ENCODE peak calls at places on chromosomes 12 and 14, in six cellular contexts. One of them, this sample, is unnamed.

GRCh38 chr14:30874120-30874998 is at the start of gene COCH:
- DNase-seq in RWPE2: no peak
- DNase-seq in HepG2: peak
- DNase-seq in PC-9: no peak
- DNase-seq in MM.1S: peak
- DNase-seq in stomach: peak
- DNase-seq in this sample: no peak

GRCh38 chr12:72083096-72083825 is 144.6 kb downstream of the TPH2 start:
- DNase-seq in RWPE2: no peak
- DNase-seq in stomach: no peak
- DNase-seq in MM.1S: no peak
- DNase-seq in PC-9: no peak
- DNase-seq in HepG2: no peak
- DNase-seq in this sample: no peak

GRCh38 chr12:53298154-53298553 is 1.3 kb upstream of the MYG1 start:
- DNase-seq in MM.1S: no peak
- DNase-seq in RWPE2: no peak
- DNase-seq in HepG2: no peak
- DNase-seq in stomach: no peak
- DNase-seq in PC-9: no peak
- DNase-seq in this sample: peak

GRCh38 chr12:79933043-79933442 is 1.9 kb downstream of the PPP1R12A start:
- DNase-seq in MM.1S: no peak
- DNase-seq in RWPE2: no peak
- DNase-seq in PC-9: no peak
- DNase-seq in stomach: no peak
- DNase-seq in HepG2: no peak
- DNase-seq in this sample: no peak

GRCh38 chr12:32312049-32312670 is 87.2 kb upstream of the FGD4 start:
- DNase-seq in stomach: no peak
- DNase-seq in PC-9: peak
- DNase-seq in HepG2: peak
- DNase-seq in RWPE2: no peak
- DNase-seq in MM.1S: peak
- DNase-seq in this sample: peak

GRCh38 chr12:110046451-110047187 is 1.7 kb downstream of the C12orf76 start:
- DNase-seq in PC-9: no peak
- DNase-seq in stomach: no peak
- DNase-seq in HepG2: peak
- DNase-seq in RWPE2: no peak
- DNase-seq in MM.1S: no peak
- DNase-seq in this sample: no peak

GRCh38 chr14:74394549-74394948 is 31.5 kb downstream of the SYNDIG1L start:
- DNase-seq in MM.1S: no peak
- DNase-seq in PC-9: no peak
- DNase-seq in RWPE2: peak
- DNase-seq in HepG2: no peak
- DNase-seq in stomach: no peak
- DNase-seq in this sample: no peak

GRCh38 chr12:93794738-93795137 is 117.6 kb downstream of the CRADD start:
- DNase-seq in PC-9: no peak
- DNase-seq in RWPE2: no peak
- DNase-seq in HepG2: no peak
- DNase-seq in stomach: no peak
- DNase-seq in MM.1S: no peak
- DNase-seq in this sample: no peak

GRCh38 chr12:88982694-88983093 is 369.6 kb downstream of the DUSP6 start:
- DNase-seq in stomach: no peak
- DNase-seq in PC-9: no peak
- DNase-seq in RWPE2: no peak
- DNase-seq in HepG2: no peak
- DNase-seq in MM.1S: no peak
- DNase-seq in this sample: no peak

GRCh38 chr12:111029305-111029704 is 108.9 kb upstream of the MYL2 start:
- DNase-seq in RWPE2: peak
- DNase-seq in HepG2: no peak
- DNase-seq in MM.1S: no peak
- DNase-seq in stomach: no peak
- DNase-seq in PC-9: no peak
- DNase-seq in this sample: no peak

GRCh38 chr12:84435682-84436081 is 476.9 kb downstream of the SLC6A15 start:
- DNase-seq in PC-9: no peak
- DNase-seq in HepG2: no peak
- DNase-seq in MM.1S: no peak
- DNase-seq in stomach: no peak
- DNase-seq in RWPE2: no peak
- DNase-seq in this sample: no peak

GRCh38 chr12:63150255-63151060 is 543 bp downstream of the AVPR1A start:
- DNase-seq in HepG2: no peak
- DNase-seq in RWPE2: peak
- DNase-seq in MM.1S: no peak
- DNase-seq in PC-9: no peak
- DNase-seq in stomach: no peak
- DNase-seq in this sample: no peak

GRCh38 chr14:94340533-94340932 is 17.4 kb upstream of the SERPINA6 start:
- DNase-seq in MM.1S: no peak
- DNase-seq in stomach: no peak
- DNase-seq in RWPE2: no peak
- DNase-seq in HepG2: peak
- DNase-seq in PC-9: no peak
- DNase-seq in this sample: no peak

GRCh38 chr12:94783862-94784261 is 133.5 kb upstream of the TMCC3 start:
- DNase-seq in MM.1S: no peak
- DNase-seq in RWPE2: no peak
- DNase-seq in PC-9: no peak
- DNase-seq in HepG2: no peak
- DNase-seq in stomach: no peak
- DNase-seq in this sample: peak

GRCh38 chr12:54257332-54257731 is 22.6 kb downstream of the CBX5 start:
- DNase-seq in HepG2: no peak
- DNase-seq in RWPE2: no peak
- DNase-seq in PC-9: no peak
- DNase-seq in stomach: no peak
- DNase-seq in MM.1S: no peak
- DNase-seq in this sample: no peak

GRCh38 chr14:99330316-99331240 is 58.6 kb upstream of the BCL11B start:
- DNase-seq in stomach: peak
- DNase-seq in HepG2: no peak
- DNase-seq in MM.1S: no peak
- DNase-seq in RWPE2: no peak
- DNase-seq in PC-9: no peak
- DNase-seq in this sample: no peak

GRCh38 chr14:62674833-62675232 is 370.4 kb downstream of the KCNH5 start:
- DNase-seq in stomach: no peak
- DNase-seq in RWPE2: no peak
- DNase-seq in PC-9: no peak
- DNase-seq in HepG2: no peak
- DNase-seq in MM.1S: no peak
- DNase-seq in this sample: peak

GRCh38 chr14:60215127-60215444 is 33.9 kb upstream of the PPM1A start:
- DNase-seq in HepG2: no peak
- DNase-seq in PC-9: no peak
- DNase-seq in RWPE2: no peak
- DNase-seq in stomach: no peak
- DNase-seq in MM.1S: no peak
- DNase-seq in this sample: no peak

GRCh38 chr14:68309631-68310030 is 483.2 kb downstream of the ZFP36L1 start:
- DNase-seq in HepG2: no peak
- DNase-seq in stomach: no peak
- DNase-seq in PC-9: no peak
- DNase-seq in RWPE2: no peak
- DNase-seq in MM.1S: no peak
- DNase-seq in this sample: peak

GRCh38 chr12:67414011-67414715 is 145.0 kb downstream of the CAND1 start:
- DNase-seq in PC-9: no peak
- DNase-seq in RWPE2: no peak
- DNase-seq in MM.1S: no peak
- DNase-seq in HepG2: no peak
- DNase-seq in stomach: no peak
- DNase-seq in this sample: no peak

GRCh38 chr14:54105406-54105805 is 148.8 kb upstream of the BMP4 start:
- DNase-seq in stomach: no peak
- DNase-seq in PC-9: peak
- DNase-seq in MM.1S: no peak
- DNase-seq in RWPE2: no peak
- DNase-seq in HepG2: no peak
- DNase-seq in this sample: peak

GRCh38 chr12:122130150-122130549 is 43.9 kb downstream of the IL31 start:
- DNase-seq in PC-9: peak
- DNase-seq in HepG2: no peak
- DNase-seq in MM.1S: no peak
- DNase-seq in RWPE2: no peak
- DNase-seq in stomach: no peak
- DNase-seq in this sample: no peak

GRCh38 chr14:91835920-91836843 is 31.2 kb downstream of the TC2N start:
- DNase-seq in MM.1S: no peak
- DNase-seq in RWPE2: peak
- DNase-seq in PC-9: peak
- DNase-seq in stomach: peak
- DNase-seq in HepG2: no peak
- DNase-seq in this sample: peak

GRCh38 chr12:52906049-52906645 is 1.3 kb upstream of the KRT8 start:
- DNase-seq in stomach: no peak
- DNase-seq in PC-9: peak
- DNase-seq in MM.1S: no peak
- DNase-seq in RWPE2: peak
- DNase-seq in HepG2: no peak
- DNase-seq in this sample: peak

GRCh38 chr12:124466200-124467128 is 100.9 kb downstream of the NCOR2 start:
- DNase-seq in stomach: peak
- DNase-seq in HepG2: no peak
- DNase-seq in MM.1S: no peak
- DNase-seq in PC-9: no peak
- DNase-seq in RWPE2: no peak
- DNase-seq in this sample: no peak

GRCh38 chr12:4286771-4287317 is 13.3 kb downstream of the CCND2 start:
- DNase-seq in PC-9: no peak
- DNase-seq in MM.1S: no peak
- DNase-seq in HepG2: no peak
- DNase-seq in stomach: no peak
- DNase-seq in RWPE2: no peak
- DNase-seq in this sample: no peak

GRCh38 chr14:68020999-68021663 is 201.6 kb downstream of the RAD51B start:
- DNase-seq in MM.1S: no peak
- DNase-seq in PC-9: no peak
- DNase-seq in stomach: no peak
- DNase-seq in RWPE2: no peak
- DNase-seq in HepG2: no peak
- DNase-seq in this sample: no peak

GRCh38 chr12:117461732-117462131 is 100.3 kb upstream of the NOS1 start:
- DNase-seq in PC-9: no peak
- DNase-seq in HepG2: no peak
- DNase-seq in stomach: no peak
- DNase-seq in MM.1S: no peak
- DNase-seq in RWPE2: no peak
- DNase-seq in this sample: no peak

GRCh38 chr12:99709619-99710018 is 62.1 kb downstream of the GARIN6 start:
- DNase-seq in RWPE2: no peak
- DNase-seq in PC-9: no peak
- DNase-seq in MM.1S: no peak
- DNase-seq in HepG2: no peak
- DNase-seq in stomach: no peak
- DNase-seq in this sample: no peak
- TF ChIP-seq CTCF in RWPE2: no peak
- TF ChIP-seq CTCF in PC-9: no peak
- TF ChIP-seq CTCF in MM.1S: no peak
- TF ChIP-seq CTCF in HepG2: no peak
- TF ChIP-seq CTCF in stomach: no peak
- TF ChIP-seq CTCF in this sample: no peak

DNA sequence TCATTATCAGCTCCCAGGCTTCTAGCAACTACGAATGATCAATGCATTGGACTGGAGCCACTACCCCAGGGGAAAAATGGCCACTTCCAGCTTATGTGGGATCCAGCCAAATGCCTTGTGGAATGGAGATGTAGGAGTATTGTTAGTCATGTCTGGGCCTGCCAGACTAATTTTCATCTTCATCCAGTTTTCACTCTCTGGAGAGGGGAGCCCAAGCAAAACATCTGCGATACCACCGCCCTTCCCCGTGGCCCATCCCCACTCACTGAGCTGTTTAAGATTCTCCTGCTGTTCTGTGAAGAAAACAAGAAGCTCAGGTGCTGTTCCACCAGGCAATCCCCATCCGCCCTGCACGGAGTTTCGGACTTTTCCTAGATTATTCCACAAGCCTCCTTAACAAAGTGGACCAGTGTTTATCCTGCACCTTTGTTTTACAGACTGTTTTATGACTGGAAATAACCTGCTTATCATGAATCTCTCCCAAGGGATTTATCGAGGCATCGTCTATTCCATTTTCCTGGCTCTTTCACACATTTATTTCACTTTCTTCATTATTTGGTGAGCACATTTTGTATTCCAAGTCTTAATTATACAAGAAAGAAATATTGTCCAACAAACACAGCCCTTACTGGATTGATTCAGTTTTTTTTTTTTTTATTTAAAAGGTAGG is 35.5 kb upstream of the MAX start:
- DNase-seq in HepG2: no peak
- DNase-seq in MM.1S: no peak
- DNase-seq in PC-9: no peak
- DNase-seq in stomach: no peak
- DNase-seq in RWPE2: no peak
- DNase-seq in this sample: peak
- H3K4me3 ChIP-seq in HepG2: no peak
- H3K4me3 ChIP-seq in MM.1S: no peak
- H3K4me3 ChIP-seq in PC-9: no peak
- H3K4me3 ChIP-seq in stomach: no peak
- H3K4me3 ChIP-seq in RWPE2: no peak
- H3K4me3 ChIP-seq in this sample: no peak

DNA sequence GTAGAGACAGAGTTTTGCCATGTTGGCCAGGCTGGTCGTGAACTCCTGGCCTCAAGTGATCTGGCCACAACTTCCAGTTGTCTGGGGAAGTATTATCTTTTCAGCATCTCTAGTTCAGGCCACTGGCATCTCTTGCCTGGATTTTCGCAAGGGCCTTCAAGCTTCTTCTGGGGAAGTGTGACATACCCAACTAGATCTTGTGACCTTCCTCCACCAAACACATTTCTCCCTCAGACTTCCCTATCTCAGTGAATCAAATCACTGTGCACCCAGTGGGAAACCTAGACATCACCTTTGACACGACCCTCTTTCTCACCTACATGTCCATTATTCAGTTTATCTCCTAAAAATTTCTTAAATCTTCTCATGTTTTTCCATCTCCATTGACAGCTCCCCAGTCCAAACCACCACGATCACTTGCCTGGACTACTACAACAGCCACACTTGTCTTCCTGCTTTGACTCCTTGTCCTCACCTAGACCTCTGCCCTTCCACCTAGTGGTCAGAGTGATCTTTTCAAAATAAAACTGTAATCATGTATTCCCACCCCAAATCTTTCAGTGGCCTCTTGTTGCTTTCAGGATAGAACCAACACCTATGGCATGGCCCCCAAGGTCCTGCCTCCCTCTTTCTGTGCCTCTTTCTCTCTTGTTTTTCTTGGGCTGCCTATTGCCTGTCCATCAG is 3.3 kb downstream of the EEF1AKMT3 start:
- DNase-seq in HepG2: no peak
- DNase-seq in MM.1S: peak
- DNase-seq in stomach: no peak
- DNase-seq in PC-9: no peak
- DNase-seq in RWPE2: no peak
- DNase-seq in this sample: no peak
- TF ChIP-seq CTCF in HepG2: no peak
- TF ChIP-seq CTCF in MM.1S: peak
- TF ChIP-seq CTCF in stomach: no peak
- TF ChIP-seq CTCF in PC-9: no peak
- TF ChIP-seq CTCF in RWPE2: no peak
- TF ChIP-seq CTCF in this sample: no peak

GRCh38 chr12:46458500-46459106 is 86.0 kb upstream of the SLC38A2 start:
- DNase-seq in HepG2: no peak
- DNase-seq in RWPE2: no peak
- DNase-seq in MM.1S: no peak
- DNase-seq in stomach: no peak
- DNase-seq in PC-9: no peak
- DNase-seq in this sample: no peak
- H3K4me3 ChIP-seq in HepG2: no peak
- H3K4me3 ChIP-seq in RWPE2: no peak
- H3K4me3 ChIP-seq in MM.1S: no peak
- H3K4me3 ChIP-seq in stomach: no peak
- H3K4me3 ChIP-seq in PC-9: no peak
- H3K4me3 ChIP-seq in this sample: no peak

This sample was measured in bronchial epithelial cell.